ENCODE peak calls at places on chromosomes 4 and X, in ten cellular contexts. One of them, this sample, is unnamed.

GRCh38 chrX:125439194-125439849 is 119.7 kb downstream of the TEX13C start:
- DNase-seq in cardiac fibroblast: no peak
- DNase-seq in body of pancreas: no peak
- DNase-seq in ascending aorta: no peak
- DNase-seq in epithelial cell of esophagus: no peak
- DNase-seq in upper lobe of right lung: no peak
- DNase-seq in testis: no peak
- DNase-seq in fibroblast of mammary gland: no peak
- DNase-seq in AG09309: no peak
- DNase-seq in CD8-positive, alpha-beta T cell: no peak
- DNase-seq in this sample: no peak

GRCh38 chr4:41933997-41934812 is 1.0 kb upstream of the TMEM33 start:
- DNase-seq in testis: peak
- DNase-seq in cardiac fibroblast: no peak
- DNase-seq in upper lobe of right lung: no peak
- DNase-seq in fibroblast of mammary gland: peak
- DNase-seq in body of pancreas: no peak
- DNase-seq in ascending aorta: no peak
- DNase-seq in AG09309: no peak
- DNase-seq in CD8-positive, alpha-beta T cell: no peak
- DNase-seq in epithelial cell of esophagus: peak
- DNase-seq in this sample: no peak

GRCh38 chr4:147440442-147440841 is 40.5 kb upstream of the EDNRA start:
- DNase-seq in testis: no peak
- DNase-seq in CD8-positive, alpha-beta T cell: no peak
- DNase-seq in cardiac fibroblast: peak
- DNase-seq in body of pancreas: no peak
- DNase-seq in upper lobe of right lung: no peak
- DNase-seq in ascending aorta: no peak
- DNase-seq in epithelial cell of esophagus: no peak
- DNase-seq in fibroblast of mammary gland: no peak
- DNase-seq in AG09309: no peak
- DNase-seq in this sample: no peak

GRCh38 chrX:72280210-72280882 is 3.3 kb upstream of the RPS4X start:
- DNase-seq in epithelial cell of esophagus: peak
- DNase-seq in ascending aorta: no peak
- DNase-seq in cardiac fibroblast: no peak
- DNase-seq in testis: peak
- DNase-seq in fibroblast of mammary gland: peak
- DNase-seq in CD8-positive, alpha-beta T cell: no peak
- DNase-seq in AG09309: no peak
- DNase-seq in upper lobe of right lung: no peak
- DNase-seq in body of pancreas: no peak
- DNase-seq in this sample: no peak

GRCh38 chr4:93842512-93843252 is 14.1 kb downstream of the ATOH1 start:
- DNase-seq in cardiac fibroblast: no peak
- DNase-seq in testis: no peak
- DNase-seq in CD8-positive, alpha-beta T cell: no peak
- DNase-seq in epithelial cell of esophagus: no peak
- DNase-seq in fibroblast of mammary gland: no peak
- DNase-seq in AG09309: no peak
- DNase-seq in body of pancreas: no peak
- DNase-seq in upper lobe of right lung: no peak
- DNase-seq in ascending aorta: no peak
- DNase-seq in this sample: no peak

GRCh38 chr4:185134176-185134869 is 8.7 kb upstream of the SLC25A4 start:
- DNase-seq in upper lobe of right lung: no peak
- DNase-seq in AG09309: peak
- DNase-seq in ascending aorta: no peak
- DNase-seq in epithelial cell of esophagus: peak
- DNase-seq in testis: no peak
- DNase-seq in fibroblast of mammary gland: peak
- DNase-seq in body of pancreas: no peak
- DNase-seq in CD8-positive, alpha-beta T cell: no peak
- DNase-seq in cardiac fibroblast: peak
- DNase-seq in this sample: peak

GRCh38 chr4:754221-755120 is 48.8 kb downstream of the PCGF3 start:
- DNase-seq in AG09309: no peak
- DNase-seq in CD8-positive, alpha-beta T cell: no peak
- DNase-seq in ascending aorta: no peak
- DNase-seq in fibroblast of mammary gland: no peak
- DNase-seq in epithelial cell of esophagus: no peak
- DNase-seq in body of pancreas: no peak
- DNase-seq in cardiac fibroblast: no peak
- DNase-seq in upper lobe of right lung: no peak
- DNase-seq in testis: no peak
- DNase-seq in this sample: no peak

GRCh38 chrX:115058276-115058675 is 40.9 kb upstream of the IL13RA2 start:
- DNase-seq in testis: no peak
- DNase-seq in fibroblast of mammary gland: peak
- DNase-seq in upper lobe of right lung: no peak
- DNase-seq in epithelial cell of esophagus: peak
- DNase-seq in cardiac fibroblast: peak
- DNase-seq in CD8-positive, alpha-beta T cell: no peak
- DNase-seq in body of pancreas: no peak
- DNase-seq in ascending aorta: no peak
- DNase-seq in AG09309: peak
- DNase-seq in this sample: peak

GRCh38 chrX:107700317-107700774 is 72.0 kb downstream of the PRPS1 start:
- DNase-seq in CD8-positive, alpha-beta T cell: no peak
- DNase-seq in epithelial cell of esophagus: peak
- DNase-seq in fibroblast of mammary gland: peak
- DNase-seq in ascending aorta: no peak
- DNase-seq in cardiac fibroblast: peak
- DNase-seq in testis: peak
- DNase-seq in AG09309: no peak
- DNase-seq in body of pancreas: peak
- DNase-seq in upper lobe of right lung: no peak
- DNase-seq in this sample: no peak

GRCh38 chr4:10706236-10706635 is 21.7 kb upstream of the CLNK start:
- DNase-seq in AG09309: no peak
- DNase-seq in CD8-positive, alpha-beta T cell: no peak
- DNase-seq in body of pancreas: no peak
- DNase-seq in cardiac fibroblast: no peak
- DNase-seq in testis: no peak
- DNase-seq in epithelial cell of esophagus: peak
- DNase-seq in fibroblast of mammary gland: peak
- DNase-seq in upper lobe of right lung: no peak
- DNase-seq in ascending aorta: no peak
- DNase-seq in this sample: peak

GRCh38 chr4:15688056-15688455 is 6.4 kb downstream of the FAM200B start:
- DNase-seq in upper lobe of right lung: no peak
- DNase-seq in body of pancreas: no peak
- DNase-seq in cardiac fibroblast: peak
- DNase-seq in epithelial cell of esophagus: no peak
- DNase-seq in AG09309: no peak
- DNase-seq in testis: no peak
- DNase-seq in CD8-positive, alpha-beta T cell: no peak
- DNase-seq in ascending aorta: no peak
- DNase-seq in fibroblast of mammary gland: peak
- DNase-seq in this sample: no peak

GRCh38 chr4:113872426-113873260 is 106.8 kb downstream of the ARSJ start:
- DNase-seq in testis: no peak
- DNase-seq in AG09309: no peak
- DNase-seq in epithelial cell of esophagus: no peak
- DNase-seq in fibroblast of mammary gland: no peak
- DNase-seq in CD8-positive, alpha-beta T cell: no peak
- DNase-seq in body of pancreas: no peak
- DNase-seq in ascending aorta: no peak
- DNase-seq in cardiac fibroblast: no peak
- DNase-seq in upper lobe of right lung: no peak
- DNase-seq in this sample: no peak

GRCh38 chr4:123018391-123018755 is 96.0 kb upstream of the NUDT6 start:
- DNase-seq in CD8-positive, alpha-beta T cell: no peak
- DNase-seq in fibroblast of mammary gland: no peak
- DNase-seq in upper lobe of right lung: no peak
- DNase-seq in epithelial cell of esophagus: no peak
- DNase-seq in testis: no peak
- DNase-seq in body of pancreas: no peak
- DNase-seq in cardiac fibroblast: no peak
- DNase-seq in ascending aorta: no peak
- DNase-seq in AG09309: no peak
- DNase-seq in this sample: no peak
- H3K4me3 ChIP-seq in CD8-positive, alpha-beta T cell: no peak
- H3K4me3 ChIP-seq in fibroblast of mammary gland: no peak
- H3K4me3 ChIP-seq in upper lobe of right lung: no peak
- H3K4me3 ChIP-seq in epithelial cell of esophagus: no peak
- H3K4me3 ChIP-seq in testis: no peak
- H3K4me3 ChIP-seq in body of pancreas: no peak
- H3K4me3 ChIP-seq in cardiac fibroblast: no peak
- H3K4me3 ChIP-seq in ascending aorta: no peak
- H3K4me3 ChIP-seq in AG09309: no peak
- H3K4me3 ChIP-seq in this sample: no peak

GRCh38 chr4:40918330-40918729 is 168.6 kb downstream of the NSUN7 start:
- DNase-seq in ascending aorta: no peak
- DNase-seq in testis: peak
- DNase-seq in body of pancreas: peak
- DNase-seq in AG09309: peak
- DNase-seq in fibroblast of mammary gland: peak
- DNase-seq in upper lobe of right lung: no peak
- DNase-seq in cardiac fibroblast: peak
- DNase-seq in epithelial cell of esophagus: peak
- DNase-seq in CD8-positive, alpha-beta T cell: no peak
- DNase-seq in this sample: peak
- TF ChIP-seq CTCF in ascending aorta: no peak
- TF ChIP-seq CTCF in testis: no peak
- TF ChIP-seq CTCF in body of pancreas: no peak
- TF ChIP-seq CTCF in AG09309: no peak
- TF ChIP-seq CTCF in fibroblast of mammary gland: no peak
- TF ChIP-seq CTCF in upper lobe of right lung: no peak
- TF ChIP-seq CTCF in cardiac fibroblast: no peak
- TF ChIP-seq CTCF in epithelial cell of esophagus: no peak
- TF ChIP-seq CTCF in CD8-positive, alpha-beta T cell: no peak
- TF ChIP-seq CTCF in this sample: no peak

GRCh38 chr4:140497776-140498636 is at the start of gene MGAT4D:
- DNase-seq in AG09309: no peak
- DNase-seq in ascending aorta: no peak
- DNase-seq in body of pancreas: no peak
- DNase-seq in cardiac fibroblast: no peak
- DNase-seq in fibroblast of mammary gland: no peak
- DNase-seq in CD8-positive, alpha-beta T cell: peak
- DNase-seq in upper lobe of right lung: peak
- DNase-seq in epithelial cell of esophagus: no peak
- DNase-seq in testis: peak
- DNase-seq in this sample: no peak

DNA sequence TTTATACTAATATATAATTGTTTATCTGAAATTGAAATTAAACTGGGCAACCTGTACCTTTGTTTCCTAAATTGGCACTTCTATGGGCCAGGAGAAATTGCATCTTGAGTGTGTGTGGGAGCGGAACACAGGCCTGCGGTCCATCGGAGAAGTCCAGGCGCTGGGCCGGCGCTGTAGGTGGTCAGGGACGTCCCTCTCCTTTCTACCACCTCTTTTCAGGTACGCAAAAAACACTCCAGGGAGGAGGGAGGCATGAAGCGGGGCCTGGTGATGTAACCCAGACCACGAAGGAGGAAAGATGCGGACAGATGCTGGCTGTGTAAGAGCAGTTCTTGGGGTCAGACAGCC is 691 bp downstream of the MGAT4D start:
- DNase-seq in epithelial cell of esophagus: no peak
- DNase-seq in body of pancreas: no peak
- DNase-seq in cardiac fibroblast: no peak
- DNase-seq in CD8-positive, alpha-beta T cell: no peak
- DNase-seq in upper lobe of right lung: no peak
- DNase-seq in ascending aorta: no peak
- DNase-seq in testis: peak
- DNase-seq in fibroblast of mammary gland: no peak
- DNase-seq in AG09309: no peak
- DNase-seq in this sample: no peak
- H3K4me3 ChIP-seq in epithelial cell of esophagus: no peak
- H3K4me3 ChIP-seq in body of pancreas: no peak
- H3K4me3 ChIP-seq in cardiac fibroblast: no peak
- H3K4me3 ChIP-seq in CD8-positive, alpha-beta T cell: no peak
- H3K4me3 ChIP-seq in upper lobe of right lung: no peak
- H3K4me3 ChIP-seq in ascending aorta: peak
- H3K4me3 ChIP-seq in testis: peak
- H3K4me3 ChIP-seq in fibroblast of mammary gland: no peak
- H3K4me3 ChIP-seq in AG09309: no peak
- H3K4me3 ChIP-seq in this sample: peak

GRCh38 chr4:101279377-101279871 is 67.9 kb downstream of the PPP3CA start:
- DNase-seq in AG09309: peak
- DNase-seq in cardiac fibroblast: peak
- DNase-seq in upper lobe of right lung: no peak
- DNase-seq in testis: peak
- DNase-seq in ascending aorta: peak
- DNase-seq in epithelial cell of esophagus: no peak
- DNase-seq in body of pancreas: no peak
- DNase-seq in fibroblast of mammary gland: peak
- DNase-seq in CD8-positive, alpha-beta T cell: no peak
- DNase-seq in this sample: peak

GRCh38 chr4:101280866-101281600 is 66.3 kb downstream of the PPP3CA start:
- DNase-seq in fibroblast of mammary gland: no peak
- DNase-seq in upper lobe of right lung: no peak
- DNase-seq in cardiac fibroblast: no peak
- DNase-seq in epithelial cell of esophagus: no peak
- DNase-seq in testis: no peak
- DNase-seq in CD8-positive, alpha-beta T cell: no peak
- DNase-seq in body of pancreas: no peak
- DNase-seq in ascending aorta: no peak
- DNase-seq in AG09309: no peak
- DNase-seq in this sample: no peak

GRCh38 chr4:101283436-101283835 is 63.9 kb downstream of the PPP3CA start:
- DNase-seq in body of pancreas: no peak
- DNase-seq in CD8-positive, alpha-beta T cell: no peak
- DNase-seq in upper lobe of right lung: no peak
- DNase-seq in epithelial cell of esophagus: no peak
- DNase-seq in testis: no peak
- DNase-seq in ascending aorta: no peak
- DNase-seq in AG09309: no peak
- DNase-seq in cardiac fibroblast: no peak
- DNase-seq in fibroblast of mammary gland: no peak
- DNase-seq in this sample: no peak

GRCh38 chr4:101284546-101284945 is 62.8 kb downstream of the PPP3CA start:
- DNase-seq in cardiac fibroblast: peak
- DNase-seq in AG09309: no peak
- DNase-seq in testis: no peak
- DNase-seq in epithelial cell of esophagus: no peak
- DNase-seq in CD8-positive, alpha-beta T cell: no peak
- DNase-seq in ascending aorta: no peak
- DNase-seq in upper lobe of right lung: no peak
- DNase-seq in body of pancreas: no peak
- DNase-seq in fibroblast of mammary gland: peak
- DNase-seq in this sample: no peak

DNA sequence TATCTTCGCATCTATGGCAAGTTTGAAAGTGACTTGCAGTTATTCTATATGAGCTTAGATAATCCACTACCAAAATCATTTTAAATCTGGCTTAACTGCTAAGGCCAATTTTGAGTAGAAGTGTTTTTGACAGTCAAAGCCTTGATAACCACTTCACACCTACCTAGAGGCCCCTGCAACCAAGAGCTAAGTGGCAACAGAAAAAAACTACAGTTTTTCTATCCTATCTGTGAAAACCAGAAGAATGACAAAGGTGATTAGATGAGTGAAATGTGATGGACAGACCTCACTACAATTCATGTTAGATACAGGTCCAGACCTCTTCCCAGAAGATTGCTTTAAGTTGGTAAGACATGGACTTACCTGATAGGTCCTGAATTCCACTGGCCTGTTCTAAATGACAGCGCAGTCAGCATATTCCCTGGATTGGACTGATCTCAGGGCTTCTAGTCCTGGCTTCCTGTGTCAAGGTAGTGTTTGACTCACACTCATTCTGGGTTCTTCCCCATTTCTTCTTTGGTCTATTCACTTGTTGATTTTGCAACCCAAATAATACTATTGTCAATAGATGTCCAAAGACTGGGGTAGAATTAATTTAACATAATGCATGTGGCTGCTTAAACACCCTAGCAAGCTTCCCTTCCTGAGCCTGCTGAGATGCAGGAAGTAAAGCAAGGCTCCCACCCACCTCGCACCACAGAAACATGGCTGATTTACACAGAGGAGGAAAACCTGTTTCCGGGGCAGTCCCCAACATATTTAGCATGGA is 65.1 kb downstream of the PPP3CA start:
- DNase-seq in testis: no peak
- DNase-seq in ascending aorta: no peak
- DNase-seq in AG09309: no peak
- DNase-seq in fibroblast of mammary gland: no peak
- DNase-seq in cardiac fibroblast: no peak
- DNase-seq in epithelial cell of esophagus: no peak
- DNase-seq in body of pancreas: no peak
- DNase-seq in CD8-positive, alpha-beta T cell: peak
- DNase-seq in upper lobe of right lung: no peak
- DNase-seq in this sample: no peak
- TF ChIP-seq CTCF in testis: no peak
- TF ChIP-seq CTCF in ascending aorta: no peak
- TF ChIP-seq CTCF in AG09309: no peak
- TF ChIP-seq CTCF in fibroblast of mammary gland: no peak
- TF ChIP-seq CTCF in cardiac fibroblast: no peak
- TF ChIP-seq CTCF in epithelial cell of esophagus: no peak
- TF ChIP-seq CTCF in body of pancreas: no peak
- TF ChIP-seq CTCF in CD8-positive, alpha-beta T cell: no peak
- TF ChIP-seq CTCF in upper lobe of right lung: no peak
- TF ChIP-seq CTCF in this sample: no peak

This sample was measured in astrocyte of the cerebellum.